ENCODE peak calls at places on chromosome 11, in six cellular contexts. One of them, this sample, is unnamed.

GRCh38 chr11:22084564-22084963 is 108.3 kb upstream of the ANO5 start:
- DNase-seq in neural crest cell: no peak
- DNase-seq in stimulated activated CD8-positive, alpha-beta memory T cell treated with anti-CD3 and anti-CD28 coated beads, Interleukin-12 subunit alpha, Interleukin-12 subunit beta, amount 100 ng/mL, for 4 hours: no peak
- DNase-seq in neuronal stem cell: no peak
- DNase-seq in anterior cingulate cortex: no peak
- DNase-seq in NCI-H1092: no peak
- DNase-seq in this sample: no peak

GRCh38 chr11:104104664-104105063 is 59.3 kb downstream of the PDGFD start:
- DNase-seq in neural crest cell: no peak
- DNase-seq in stimulated activated CD8-positive, alpha-beta memory T cell treated with anti-CD3 and anti-CD28 coated beads, Interleukin-12 subunit alpha, Interleukin-12 subunit beta, amount 100 ng/mL, for 4 hours: no peak
- DNase-seq in neuronal stem cell: no peak
- DNase-seq in anterior cingulate cortex: no peak
- DNase-seq in NCI-H1092: no peak
- DNase-seq in this sample: no peak

GRCh38 chr11:111745719-111746504 is 20.3 kb downstream of the PPP2R1B start:
- DNase-seq in neural crest cell: no peak
- DNase-seq in stimulated activated CD8-positive, alpha-beta memory T cell treated with anti-CD3 and anti-CD28 coated beads, Interleukin-12 subunit alpha, Interleukin-12 subunit beta, amount 100 ng/mL, for 4 hours: no peak
- DNase-seq in neuronal stem cell: no peak
- DNase-seq in anterior cingulate cortex: no peak
- DNase-seq in NCI-H1092: no peak
- DNase-seq in this sample: no peak

GRCh38 chr11:109033627-109034340 is 368.9 kb downstream of the DDX10 start:
- DNase-seq in neural crest cell: no peak
- DNase-seq in stimulated activated CD8-positive, alpha-beta memory T cell treated with anti-CD3 and anti-CD28 coated beads, Interleukin-12 subunit alpha, Interleukin-12 subunit beta, amount 100 ng/mL, for 4 hours: no peak
- DNase-seq in neuronal stem cell: no peak
- DNase-seq in anterior cingulate cortex: no peak
- DNase-seq in NCI-H1092: no peak
- DNase-seq in this sample: no peak

GRCh38 chr11:122656631-122657101 is 1.1 kb downstream of the UBASH3B start:
- DNase-seq in neural crest cell: peak
- DNase-seq in stimulated activated CD8-positive, alpha-beta memory T cell treated with anti-CD3 and anti-CD28 coated beads, Interleukin-12 subunit alpha, Interleukin-12 subunit beta, amount 100 ng/mL, for 4 hours: peak
- DNase-seq in neuronal stem cell: peak
- DNase-seq in anterior cingulate cortex: peak
- DNase-seq in NCI-H1092: no peak
- DNase-seq in this sample: peak

GRCh38 chr11:111429066-111429506 is 50.0 kb upstream of the POU2AF1 start:
- DNase-seq in neural crest cell: no peak
- DNase-seq in stimulated activated CD8-positive, alpha-beta memory T cell treated with anti-CD3 and anti-CD28 coated beads, Interleukin-12 subunit alpha, Interleukin-12 subunit beta, amount 100 ng/mL, for 4 hours: peak
- DNase-seq in neuronal stem cell: peak
- DNase-seq in anterior cingulate cortex: no peak
- DNase-seq in NCI-H1092: peak
- DNase-seq in this sample: no peak

GRCh38 chr11:120513436-120514315 is 2.1 kb downstream of the GRIK4 start:
- DNase-seq in neural crest cell: no peak
- DNase-seq in stimulated activated CD8-positive, alpha-beta memory T cell treated with anti-CD3 and anti-CD28 coated beads, Interleukin-12 subunit alpha, Interleukin-12 subunit beta, amount 100 ng/mL, for 4 hours: no peak
- DNase-seq in neuronal stem cell: no peak
- DNase-seq in anterior cingulate cortex: no peak
- DNase-seq in NCI-H1092: no peak
- DNase-seq in this sample: no peak

GRCh38 chr11:35082322-35083180 is 56.4 kb upstream of the CD44 start:
- DNase-seq in neural crest cell: no peak
- DNase-seq in stimulated activated CD8-positive, alpha-beta memory T cell treated with anti-CD3 and anti-CD28 coated beads, Interleukin-12 subunit alpha, Interleukin-12 subunit beta, amount 100 ng/mL, for 4 hours: peak
- DNase-seq in neuronal stem cell: no peak
- DNase-seq in anterior cingulate cortex: peak
- DNase-seq in NCI-H1092: no peak
- DNase-seq in this sample: peak

GRCh38 chr11:89016214-89016613 is 49.6 kb downstream of the GRM5 start:
- DNase-seq in neural crest cell: no peak
- DNase-seq in stimulated activated CD8-positive, alpha-beta memory T cell treated with anti-CD3 and anti-CD28 coated beads, Interleukin-12 subunit alpha, Interleukin-12 subunit beta, amount 100 ng/mL, for 4 hours: no peak
- DNase-seq in neuronal stem cell: no peak
- DNase-seq in anterior cingulate cortex: no peak
- DNase-seq in NCI-H1092: no peak
- DNase-seq in this sample: no peak

GRCh38 chr11:118657238-118657637 is 22.2 kb downstream of the TREH start:
- DNase-seq in neural crest cell: no peak
- DNase-seq in stimulated activated CD8-positive, alpha-beta memory T cell treated with anti-CD3 and anti-CD28 coated beads, Interleukin-12 subunit alpha, Interleukin-12 subunit beta, amount 100 ng/mL, for 4 hours: no peak
- DNase-seq in neuronal stem cell: no peak
- DNase-seq in anterior cingulate cortex: no peak
- DNase-seq in NCI-H1092: no peak
- DNase-seq in this sample: no peak

GRCh38 chr11:29300441-29300840 is 716.4 kb downstream of the KCNA4 start:
- DNase-seq in neural crest cell: no peak
- DNase-seq in stimulated activated CD8-positive, alpha-beta memory T cell treated with anti-CD3 and anti-CD28 coated beads, Interleukin-12 subunit alpha, Interleukin-12 subunit beta, amount 100 ng/mL, for 4 hours: no peak
- DNase-seq in neuronal stem cell: no peak
- DNase-seq in anterior cingulate cortex: no peak
- DNase-seq in NCI-H1092: no peak
- DNase-seq in this sample: no peak

GRCh38 chr11:126391970-126392637 is 36.6 kb downstream of the ST3GAL4 start:
- DNase-seq in neural crest cell: no peak
- DNase-seq in stimulated activated CD8-positive, alpha-beta memory T cell treated with anti-CD3 and anti-CD28 coated beads, Interleukin-12 subunit alpha, Interleukin-12 subunit beta, amount 100 ng/mL, for 4 hours: no peak
- DNase-seq in neuronal stem cell: no peak
- DNase-seq in anterior cingulate cortex: peak
- DNase-seq in NCI-H1092: no peak
- DNase-seq in this sample: no peak

GRCh38 chr11:117538731-117539130 is 211.1 kb downstream of the CEP164 start:
- DNase-seq in neural crest cell: no peak
- DNase-seq in stimulated activated CD8-positive, alpha-beta memory T cell treated with anti-CD3 and anti-CD28 coated beads, Interleukin-12 subunit alpha, Interleukin-12 subunit beta, amount 100 ng/mL, for 4 hours: no peak
- DNase-seq in neuronal stem cell: peak
- DNase-seq in anterior cingulate cortex: no peak
- DNase-seq in NCI-H1092: no peak
- DNase-seq in this sample: no peak

GRCh38 chr11:116602637-116602942 is 170.2 kb downstream of the BUD13 start:
- DNase-seq in neural crest cell: no peak
- DNase-seq in stimulated activated CD8-positive, alpha-beta memory T cell treated with anti-CD3 and anti-CD28 coated beads, Interleukin-12 subunit alpha, Interleukin-12 subunit beta, amount 100 ng/mL, for 4 hours: no peak
- DNase-seq in neuronal stem cell: no peak
- DNase-seq in anterior cingulate cortex: no peak
- DNase-seq in NCI-H1092: no peak
- DNase-seq in this sample: no peak

GRCh38 chr11:67463680-67464410 is 5.2 kb downstream of the TMEM134 start:
- DNase-seq in neural crest cell: no peak
- DNase-seq in stimulated activated CD8-positive, alpha-beta memory T cell treated with anti-CD3 and anti-CD28 coated beads, Interleukin-12 subunit alpha, Interleukin-12 subunit beta, amount 100 ng/mL, for 4 hours: no peak
- DNase-seq in neuronal stem cell: no peak
- DNase-seq in anterior cingulate cortex: peak
- DNase-seq in NCI-H1092: no peak
- DNase-seq in this sample: no peak

GRCh38 chr11:64123102-64123434 is 42.8 kb downstream of the MACROD1 start:
- DNase-seq in neural crest cell: no peak
- DNase-seq in stimulated activated CD8-positive, alpha-beta memory T cell treated with anti-CD3 and anti-CD28 coated beads, Interleukin-12 subunit alpha, Interleukin-12 subunit beta, amount 100 ng/mL, for 4 hours: no peak
- DNase-seq in neuronal stem cell: no peak
- DNase-seq in anterior cingulate cortex: no peak
- DNase-seq in NCI-H1092: peak
- DNase-seq in this sample: no peak

GRCh38 chr11:38176812-38177322 is 1578.8 kb upstream of the RAG2 start:
- DNase-seq in neural crest cell: no peak
- DNase-seq in stimulated activated CD8-positive, alpha-beta memory T cell treated with anti-CD3 and anti-CD28 coated beads, Interleukin-12 subunit alpha, Interleukin-12 subunit beta, amount 100 ng/mL, for 4 hours: no peak
- DNase-seq in neuronal stem cell: no peak
- DNase-seq in anterior cingulate cortex: no peak
- DNase-seq in NCI-H1092: no peak
- DNase-seq in this sample: no peak

GRCh38 chr11:72975778-72976520 is 161.7 kb downstream of the ATG16L2 start:
- DNase-seq in neural crest cell: no peak
- DNase-seq in stimulated activated CD8-positive, alpha-beta memory T cell treated with anti-CD3 and anti-CD28 coated beads, Interleukin-12 subunit alpha, Interleukin-12 subunit beta, amount 100 ng/mL, for 4 hours: no peak
- DNase-seq in neuronal stem cell: no peak
- DNase-seq in anterior cingulate cortex: no peak
- DNase-seq in NCI-H1092: no peak
- DNase-seq in this sample: no peak

This sample was measured in posterior cingulate gyrus.